ENCODE peak calls at places on chromosomes 3 and 15, in five cellular contexts. P is breast epithelium, Y is H1, S is mucosa of descending colon, A is tibial artery. Q is an unnamed sample.

GRCh38 chr15:62068071-62068786 is 1.5 kb downstream of the C2CD4A start:
- DNase-seq in A (peak; percentile 73), P (no peak), Y (no peak), S (peak; percentile 45), Q (peak; percentile 61)

GRCh38 chr3:8443829-8444791 is 57.5 kb upstream of the LMCD1 start:
- DNase-seq in P (peak; percentile 94), Y (peak; percentile 23), A (peak; percentile 93), S (peak; percentile 91), Q (peak; percentile 94)

GRCh38 chr3:108008106-108008505 is 82.7 kb downstream of the CD47 start:
- DNase-seq in A (no peak), S (no peak), P (no peak), Y (no peak), Q (no peak)

GRCh38 chr3:124791142-124791541 is 60.9 kb downstream of the UMPS start:
- DNase-seq in S (no peak), Y (no peak), A (no peak), P (no peak), Q (no peak)

GRCh38 chr15:73696641-73697001 is 12.4 kb downstream of the CD276 start:
- DNase-seq in Y (no peak), A (no peak), S (no peak), P (no peak), Q (no peak)

GRCh38 chr3:110391045-110391444 is 680.6 kb upstream of the NECTIN3 start:
- DNase-seq in A (no peak), P (no peak), S (no peak), Y (no peak), Q (no peak)

GRCh38 chr15:44662478-44663409 is 718 bp downstream of the SPG11 start:
- DNase-seq in S (peak; percentile 82), Y (no peak), P (peak; percentile 67), A (peak; percentile 82), Q (peak; percentile 36)

GRCh38 chr15:43922021-43922420 is 95.2 kb downstream of the WDR76 start:
- DNase-seq in Y (no peak), A (no peak), S (no peak), P (no peak), Q (no peak)

GRCh38 chr3:114380233-114380645 is 86.4 kb downstream of the TIGIT start:
- DNase-seq in S (peak; percentile 23), A (peak; percentile 65), Y (no peak), P (peak; percentile 57), Q (peak; percentile 25)

GRCh38 chr3:134796313-134797079 is 1.4 kb downstream of the EPHB1 start:
- DNase-seq in S (no peak), P (no peak), Y (no peak), A (no peak), Q (peak; percentile 75)

GRCh38 chr3:57397175-57398026 is 104.9 kb upstream of the ASB14 start:
- DNase-seq in S (peak; percentile 61), P (peak; percentile 51), A (no peak), Y (peak; percentile 39), Q (peak; percentile 34)

GRCh38 chr3:112979244-112979832 is 4.4 kb upstream of the CD200R1 start:
- DNase-seq in P (no peak), A (no peak), S (peak; percentile 49), Y (no peak), Q (no peak)

DNA sequence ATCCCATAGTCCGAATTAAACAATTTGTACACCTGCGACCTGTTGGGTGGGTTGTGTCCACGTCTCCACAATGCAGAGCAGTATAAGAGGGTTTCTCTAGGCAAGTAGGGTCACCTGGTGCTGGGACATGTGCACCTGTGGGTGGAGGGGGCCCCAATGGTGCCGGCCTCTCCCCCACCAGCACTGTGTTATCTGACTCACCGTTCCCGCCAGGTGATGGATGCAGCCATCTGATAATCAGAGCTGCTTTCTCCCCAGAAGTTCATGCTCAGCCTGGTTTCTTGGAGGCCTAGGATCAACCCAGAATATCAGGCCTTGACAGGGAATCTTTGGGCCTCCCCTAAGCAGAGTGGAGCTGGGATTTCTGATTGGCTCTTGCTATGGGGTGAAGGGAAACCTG is 86.0 kb downstream of the DNAJB8 start:
- DNase-seq in S (no peak), A (no peak), P (no peak), Y (no peak), Q (no peak)
- H3K4me1 ChIP-seq in S (peaks cover 29% of the 10 kb centered on the region), A (peaks cover 57% of the 10 kb centered on the region), P (peaks cover 13% of the 10 kb centered on the region), Y (no peaks in the 10 kb centered on the region), Q (peaks cover 42% of the 10 kb centered on the region)

GRCh38 chr15:25532269-25532668 is 93.4 kb upstream of the UBE3A start:
- DNase-seq in Y (no peak), S (no peak), A (no peak), P (no peak), Q (no peak)
- H3K4me1 ChIP-seq in Y (peaks cover 5% of the 10 kb centered on the region), S (no peaks in the 10 kb centered on the region), A (peaks cover 12% of the 10 kb centered on the region), P (no peaks in the 10 kb centered on the region), Q (no peaks in the 10 kb centered on the region)

GRCh38 chr3:152270944-152271343 is 2.2 kb downstream of the MBNL1 start:
- DNase-seq in S (no peak), P (no peak), A (no peak), Y (no peak), Q (no peak)
- H3K4me1 ChIP-seq in S (peaks cover 45% of the 10 kb centered on the region), P (peaks cover 18% of the 10 kb centered on the region), A (peaks cover 24% of the 10 kb centered on the region), Y (peaks cover 4% of the 10 kb centered on the region), Q (peaks cover 48% of the 10 kb centered on the region)

GRCh38 chr3:171428321-171428787 is 31.9 kb downstream of the TNIK start:
- DNase-seq in S (no peak), Y (no peak), P (no peak), A (no peak), Q (no peak)

GRCh38 chr3:171430530-171430929 is 29.7 kb downstream of the TNIK start:
- DNase-seq in P (no peak), Y (no peak), A (no peak), S (no peak), Q (no peak)

GRCh38 chr3:171427771-171428320 is 32.4 kb downstream of the TNIK start:
- DNase-seq in P (no peak), S (no peak), Y (no peak), A (no peak), Q (no peak)

GRCh38 chr3:171429635-171430034 is 30.6 kb downstream of the TNIK start:
- DNase-seq in P (no peak), S (no peak), A (no peak), Y (peak; percentile 19), Q (no peak)

GRCh38 chr3:171428892-171429291 is 31.3 kb downstream of the TNIK start:
- DNase-seq in Y (no peak), S (no peak), P (no peak), A (no peak), Q (no peak)
- H3K4me1 ChIP-seq in Y (peaks cover 30% of the 10 kb centered on the region), S (peaks cover 5% of the 10 kb centered on the region), P (no peaks in the 10 kb centered on the region), A (no peaks in the 10 kb centered on the region), Q (no peaks in the 10 kb centered on the region)

DNA sequence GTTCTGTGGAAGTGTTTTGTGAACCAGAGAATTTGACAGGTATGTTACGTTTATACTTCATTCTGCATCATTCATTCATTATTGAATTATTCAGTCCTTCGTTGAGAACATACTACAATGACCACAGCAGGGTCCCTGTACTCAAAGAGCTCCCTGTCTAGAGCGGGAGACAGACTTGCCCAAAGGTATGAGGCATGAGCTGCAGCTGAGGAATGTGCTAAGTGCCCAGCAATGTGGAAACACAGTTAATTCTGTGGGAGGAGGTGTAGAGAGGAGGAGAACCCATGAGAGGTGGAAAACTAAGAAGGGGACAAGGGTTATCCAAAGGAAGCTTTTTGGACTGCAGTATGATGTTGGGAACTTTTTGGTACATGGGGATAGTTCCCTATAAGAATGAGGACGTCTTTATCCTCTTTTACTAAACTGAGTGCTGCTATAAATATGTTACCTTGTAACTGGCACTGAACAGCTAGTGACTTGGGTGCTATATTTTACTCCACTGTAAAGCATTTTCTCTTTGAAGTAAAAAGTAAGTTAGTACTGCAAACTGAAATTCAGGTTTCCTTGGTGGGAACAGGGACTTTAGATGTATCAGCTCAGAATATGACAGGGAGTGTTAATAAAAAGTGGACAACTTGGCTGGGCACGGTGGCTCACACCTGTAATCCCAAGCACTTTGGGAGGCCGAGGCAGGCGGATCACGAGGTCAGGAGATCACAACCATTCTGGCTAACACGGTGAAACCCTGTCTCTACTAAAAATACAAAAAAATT is 5.7 kb downstream of the SMAD3 start:
- DNase-seq in P (no peak), A (no peak), S (no peak), Y (no peak), Q (no peak)
- H3K4me1 ChIP-seq in P (no peaks in the 10 kb centered on the region), A (peaks cover 55% of the 10 kb centered on the region), S (peaks cover 46% of the 10 kb centered on the region), Y (peaks cover 6% of the 10 kb centered on the region), Q (peaks cover 56% of the 10 kb centered on the region)

GRCh38 chr3:64717411-64717810 is 29.6 kb upstream of the ADAMTS9 start:
- DNase-seq in P (no peak), S (no peak), A (no peak), Y (no peak), Q (no peak)

GRCh38 chr3:64717872-64718613 is 30.2 kb upstream of the ADAMTS9 start:
- DNase-seq in A (no peak), Y (no peak), P (no peak), S (no peak), Q (no peak)

GRCh38 chr3:64716110-64716509 is 28.3 kb upstream of the ADAMTS9 start:
- DNase-seq in A (no peak), P (no peak), S (no peak), Y (no peak), Q (no peak)

DNA sequence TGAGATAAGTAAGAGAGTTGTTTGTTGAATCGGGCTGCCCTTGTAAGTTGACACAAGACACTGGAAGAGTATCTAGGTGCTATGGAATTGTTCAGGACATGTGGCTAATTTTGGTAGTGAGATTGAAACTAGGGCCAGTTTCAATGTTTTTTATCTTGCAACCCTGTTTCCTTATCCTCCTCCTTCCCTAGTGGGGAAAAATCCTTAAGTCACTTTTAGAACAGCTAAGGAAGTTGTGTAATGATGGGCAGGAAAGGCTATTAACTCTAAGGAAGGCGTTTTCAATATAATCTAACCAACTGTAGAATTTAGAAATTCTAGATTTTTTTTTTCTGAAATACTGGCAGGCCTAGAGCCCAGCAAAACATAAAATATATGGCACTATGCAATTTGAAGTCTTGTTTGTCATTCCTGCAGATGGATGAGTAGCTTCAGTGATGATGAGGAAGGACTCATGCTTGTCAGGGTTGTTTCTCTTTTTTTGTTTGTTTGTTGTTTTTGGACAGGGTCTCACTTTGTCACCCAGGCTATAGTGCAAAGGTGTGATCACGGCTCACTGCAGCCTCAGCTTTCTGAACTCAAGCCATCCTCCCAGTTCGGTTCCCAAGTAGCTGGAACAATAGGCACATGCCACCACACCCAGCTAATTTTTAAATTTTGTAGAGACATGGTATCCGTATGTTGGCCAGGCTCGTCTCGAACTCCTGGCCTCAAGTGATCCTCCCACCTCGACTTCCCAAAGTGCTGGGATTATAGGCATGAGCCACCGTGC is 27.6 kb upstream of the ADAMTS9 start:
- DNase-seq in A (no peak), Y (no peak), P (no peak), S (no peak), Q (no peak)
- H3K4me1 ChIP-seq in A (peaks cover 21% of the 10 kb centered on the region), Y (no peaks in the 10 kb centered on the region), P (no peaks in the 10 kb centered on the region), S (no peaks in the 10 kb centered on the region), Q (no peaks in the 10 kb centered on the region)

Q was measured in upper lobe of left lung.